ENCODE peak calls at places on chromosome 12, in seven cellular contexts. One of them, this sample, is unnamed.

GRCh38 chr12:51721281-51721940 is 127.1 kb downstream of the FIGNL2 start:
- DNase-seq in IMR-90: peak
- DNase-seq in right atrium auricular region: no peak
- DNase-seq in suprapubic skin: no peak
- DNase-seq in brain microvascular endothelial cell: peak
- DNase-seq in A549: no peak
- DNase-seq in GM23338: peak
- DNase-seq in this sample: no peak

GRCh38 chr12:9114946-9115345 is 773 bp downstream of the A2M start:
- DNase-seq in right atrium auricular region: no peak
- DNase-seq in brain microvascular endothelial cell: no peak
- DNase-seq in IMR-90: no peak
- DNase-seq in A549: no peak
- DNase-seq in GM23338: no peak
- DNase-seq in suprapubic skin: no peak
- DNase-seq in this sample: no peak

GRCh38 chr12:131054345-131055092 is 100.8 kb downstream of the ADGRD1 start:
- DNase-seq in IMR-90: no peak
- DNase-seq in brain microvascular endothelial cell: no peak
- DNase-seq in A549: no peak
- DNase-seq in GM23338: no peak
- DNase-seq in right atrium auricular region: no peak
- DNase-seq in suprapubic skin: peak
- DNase-seq in this sample: no peak

GRCh38 chr12:129566800-129567199 is 337.0 kb downstream of the TMEM132D start:
- DNase-seq in GM23338: no peak
- DNase-seq in suprapubic skin: no peak
- DNase-seq in right atrium auricular region: no peak
- DNase-seq in IMR-90: no peak
- DNase-seq in brain microvascular endothelial cell: no peak
- DNase-seq in A549: no peak
- DNase-seq in this sample: no peak

GRCh38 chr12:3148366-3149000 is 71.3 kb downstream of the TSPAN9 start:
- DNase-seq in GM23338: no peak
- DNase-seq in suprapubic skin: no peak
- DNase-seq in brain microvascular endothelial cell: no peak
- DNase-seq in IMR-90: peak
- DNase-seq in A549: no peak
- DNase-seq in right atrium auricular region: no peak
- DNase-seq in this sample: no peak

GRCh38 chr12:4293299-4293941 is 19.9 kb downstream of the CCND2 start:
- DNase-seq in IMR-90: no peak
- DNase-seq in A549: no peak
- DNase-seq in suprapubic skin: no peak
- DNase-seq in right atrium auricular region: no peak
- DNase-seq in brain microvascular endothelial cell: no peak
- DNase-seq in GM23338: no peak
- DNase-seq in this sample: no peak

GRCh38 chr12:77402726-77403125 is 337.4 kb upstream of the E2F7 start:
- DNase-seq in brain microvascular endothelial cell: peak
- DNase-seq in right atrium auricular region: no peak
- DNase-seq in GM23338: no peak
- DNase-seq in A549: no peak
- DNase-seq in IMR-90: peak
- DNase-seq in suprapubic skin: no peak
- DNase-seq in this sample: no peak

GRCh38 chr12:3592856-3593625 is 102.0 kb downstream of the PRMT8 start:
- DNase-seq in brain microvascular endothelial cell: no peak
- DNase-seq in IMR-90: no peak
- DNase-seq in suprapubic skin: no peak
- DNase-seq in A549: no peak
- DNase-seq in GM23338: no peak
- DNase-seq in right atrium auricular region: no peak
- DNase-seq in this sample: no peak

GRCh38 chr12:88036368-88036965 is 7.3 kb upstream of the C12orf50 start:
- DNase-seq in suprapubic skin: no peak
- DNase-seq in right atrium auricular region: no peak
- DNase-seq in brain microvascular endothelial cell: peak
- DNase-seq in A549: no peak
- DNase-seq in GM23338: no peak
- DNase-seq in IMR-90: peak
- DNase-seq in this sample: no peak

GRCh38 chr12:3744216-3744883 is 8.6 kb downstream of the CRACR2A start:
- DNase-seq in right atrium auricular region: no peak
- DNase-seq in GM23338: no peak
- DNase-seq in suprapubic skin: no peak
- DNase-seq in brain microvascular endothelial cell: no peak
- DNase-seq in A549: no peak
- DNase-seq in IMR-90: no peak
- DNase-seq in this sample: no peak

GRCh38 chr12:21607701-21608100 is 3.1 kb upstream of the GYS2 start:
- DNase-seq in A549: no peak
- DNase-seq in brain microvascular endothelial cell: no peak
- DNase-seq in right atrium auricular region: no peak
- DNase-seq in GM23338: peak
- DNase-seq in suprapubic skin: no peak
- DNase-seq in IMR-90: peak
- DNase-seq in this sample: no peak

GRCh38 chr12:26271889-26272492 is 76.6 kb downstream of the SSPN start:
- DNase-seq in GM23338: no peak
- DNase-seq in IMR-90: peak
- DNase-seq in right atrium auricular region: peak
- DNase-seq in suprapubic skin: no peak
- DNase-seq in A549: no peak
- DNase-seq in brain microvascular endothelial cell: peak
- DNase-seq in this sample: peak

GRCh38 chr12:109744991-109745942 is 31.6 kb downstream of the FAM222A start:
- DNase-seq in IMR-90: peak
- DNase-seq in right atrium auricular region: no peak
- DNase-seq in GM23338: no peak
- DNase-seq in A549: no peak
- DNase-seq in brain microvascular endothelial cell: no peak
- DNase-seq in suprapubic skin: peak
- DNase-seq in this sample: no peak

GRCh38 chr12:122473543-122474323 is 27.0 kb downstream of the ZCCHC8 start:
- DNase-seq in brain microvascular endothelial cell: peak
- DNase-seq in A549: no peak
- DNase-seq in right atrium auricular region: peak
- DNase-seq in GM23338: no peak
- DNase-seq in IMR-90: peak
- DNase-seq in suprapubic skin: no peak
- DNase-seq in this sample: peak

GRCh38 chr12:87782838-87783237 is 246.4 kb downstream of the C12orf50 start:
- DNase-seq in A549: no peak
- DNase-seq in GM23338: no peak
- DNase-seq in right atrium auricular region: no peak
- DNase-seq in brain microvascular endothelial cell: no peak
- DNase-seq in suprapubic skin: no peak
- DNase-seq in IMR-90: no peak
- DNase-seq in this sample: no peak

GRCh38 chr12:110533607-110534006 is 31.5 kb downstream of the RAD9B start:
- DNase-seq in suprapubic skin: no peak
- DNase-seq in A549: no peak
- DNase-seq in right atrium auricular region: no peak
- DNase-seq in brain microvascular endothelial cell: no peak
- DNase-seq in IMR-90: peak
- DNase-seq in GM23338: peak
- DNase-seq in this sample: no peak

GRCh38 chr12:131421506-131422184 is 289.2 kb upstream of the SFSWAP start:
- DNase-seq in IMR-90: no peak
- DNase-seq in brain microvascular endothelial cell: no peak
- DNase-seq in A549: no peak
- DNase-seq in GM23338: no peak
- DNase-seq in right atrium auricular region: no peak
- DNase-seq in suprapubic skin: no peak
- DNase-seq in this sample: no peak

GRCh38 chr12:106120578-106121105 is 18.1 kb downstream of the NUAK1 start:
- DNase-seq in GM23338: no peak
- DNase-seq in A549: no peak
- DNase-seq in right atrium auricular region: no peak
- DNase-seq in brain microvascular endothelial cell: no peak
- DNase-seq in suprapubic skin: no peak
- DNase-seq in IMR-90: no peak
- DNase-seq in this sample: no peak

GRCh38 chr12:94263011-94263786 is 114.8 kb downstream of the PLXNC1 start:
- DNase-seq in right atrium auricular region: no peak
- DNase-seq in IMR-90: no peak
- DNase-seq in brain microvascular endothelial cell: no peak
- DNase-seq in suprapubic skin: peak
- DNase-seq in A549: no peak
- DNase-seq in GM23338: peak
- DNase-seq in this sample: peak

GRCh38 chr12:46168426-46168825 is 100.4 kb downstream of the SLC38A1 start:
- DNase-seq in GM23338: no peak
- DNase-seq in suprapubic skin: no peak
- DNase-seq in brain microvascular endothelial cell: no peak
- DNase-seq in right atrium auricular region: no peak
- DNase-seq in A549: no peak
- DNase-seq in IMR-90: no peak
- DNase-seq in this sample: no peak

GRCh38 chr12:114404451-114405198 is 1.3 kb downstream of the TBX5 start:
- DNase-seq in GM23338: peak
- DNase-seq in right atrium auricular region: no peak
- DNase-seq in IMR-90: peak
- DNase-seq in suprapubic skin: no peak
- DNase-seq in A549: no peak
- DNase-seq in brain microvascular endothelial cell: no peak
- DNase-seq in this sample: peak

GRCh38 chr12:111150476-111150875 is 218.4 kb downstream of the PHETA1 start:
- DNase-seq in right atrium auricular region: no peak
- DNase-seq in brain microvascular endothelial cell: no peak
- DNase-seq in suprapubic skin: no peak
- DNase-seq in A549: no peak
- DNase-seq in IMR-90: no peak
- DNase-seq in GM23338: no peak
- DNase-seq in this sample: no peak

GRCh38 chr12:116708826-116709756 is 28.8 kb downstream of the SPRING1 start:
- DNase-seq in A549: peak
- DNase-seq in GM23338: peak
- DNase-seq in suprapubic skin: peak
- DNase-seq in right atrium auricular region: peak
- DNase-seq in IMR-90: peak
- DNase-seq in brain microvascular endothelial cell: peak
- DNase-seq in this sample: peak

GRCh38 chr12:104866286-104866685 is 91.8 kb downstream of the SLC41A2 start:
- DNase-seq in suprapubic skin: no peak
- DNase-seq in right atrium auricular region: no peak
- DNase-seq in GM23338: no peak
- DNase-seq in IMR-90: peak
- DNase-seq in brain microvascular endothelial cell: peak
- DNase-seq in A549: no peak
- DNase-seq in this sample: no peak

GRCh38 chr12:132190012-132190755 is 45.9 kb downstream of the NOC4L start:
- DNase-seq in A549: peak
- DNase-seq in right atrium auricular region: no peak
- DNase-seq in brain microvascular endothelial cell: no peak
- DNase-seq in IMR-90: no peak
- DNase-seq in GM23338: peak
- DNase-seq in suprapubic skin: no peak
- DNase-seq in this sample: peak

GRCh38 chr12:109716512-109717389 is 3.1 kb downstream of the FAM222A start:
- DNase-seq in GM23338: no peak
- DNase-seq in brain microvascular endothelial cell: no peak
- DNase-seq in right atrium auricular region: peak
- DNase-seq in suprapubic skin: no peak
- DNase-seq in IMR-90: peak
- DNase-seq in A549: no peak
- DNase-seq in this sample: no peak

GRCh38 chr12:47311514-47311913 is 231.8 kb upstream of the AMIGO2 start:
- DNase-seq in A549: no peak
- DNase-seq in brain microvascular endothelial cell: no peak
- DNase-seq in IMR-90: no peak
- DNase-seq in GM23338: no peak
- DNase-seq in suprapubic skin: no peak
- DNase-seq in right atrium auricular region: no peak
- DNase-seq in this sample: no peak
- TF ChIP-seq CTCF in A549: no peak
- TF ChIP-seq CTCF in brain microvascular endothelial cell: no peak
- TF ChIP-seq CTCF in IMR-90: no peak
- TF ChIP-seq CTCF in GM23338: no peak
- TF ChIP-seq CTCF in suprapubic skin: no peak
- TF ChIP-seq CTCF in right atrium auricular region: no peak
- TF ChIP-seq CTCF in this sample: no peak

GRCh38 chr12:82378997-82379396 is 20.7 kb downstream of the METTL25 start:
- DNase-seq in A549: no peak
- DNase-seq in IMR-90: no peak
- DNase-seq in suprapubic skin: no peak
- DNase-seq in right atrium auricular region: no peak
- DNase-seq in GM23338: no peak
- DNase-seq in brain microvascular endothelial cell: no peak
- DNase-seq in this sample: no peak

DNA sequence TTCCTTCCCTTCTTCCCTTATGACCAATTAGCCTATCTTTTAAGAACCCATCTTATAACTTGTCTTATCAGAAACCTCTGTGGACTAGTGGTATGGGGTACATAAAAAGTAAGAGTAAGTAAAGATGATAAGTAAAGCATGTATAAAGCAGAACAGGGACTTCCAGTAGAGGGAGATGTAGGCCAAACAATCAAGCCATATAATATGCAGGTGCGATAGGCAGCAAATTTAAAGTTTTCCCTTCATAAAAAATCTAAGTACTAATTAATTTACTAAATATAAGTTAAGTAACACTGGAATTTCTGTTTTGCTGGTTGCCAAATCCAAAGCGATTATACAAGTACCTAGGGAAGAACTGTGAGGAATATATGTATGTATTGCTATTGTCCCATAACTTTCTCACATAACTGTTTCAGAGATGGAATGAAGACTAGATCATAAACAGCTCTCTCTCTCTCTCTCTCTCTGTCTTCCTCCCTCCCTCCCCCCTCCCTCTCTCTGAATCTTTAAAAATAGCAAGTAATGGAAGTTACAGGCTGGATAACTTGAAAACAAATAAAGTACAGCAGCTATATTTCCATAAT is 25.7 kb downstream of the METTL25 start:
- DNase-seq in IMR-90: peak
- DNase-seq in GM23338: peak
- DNase-seq in suprapubic skin: no peak
- DNase-seq in brain microvascular endothelial cell: peak
- DNase-seq in right atrium auricular region: no peak
- DNase-seq in A549: no peak
- DNase-seq in this sample: no peak
- TF ChIP-seq CTCF in IMR-90: peak
- TF ChIP-seq CTCF in GM23338: peak
- TF ChIP-seq CTCF in suprapubic skin: no peak
- TF ChIP-seq CTCF in brain microvascular endothelial cell: peak
- TF ChIP-seq CTCF in right atrium auricular region: no peak
- TF ChIP-seq CTCF in A549: peak
- TF ChIP-seq CTCF in this sample: no peak

GRCh38 chr12:63752283-63752682 is 27.4 kb upstream of the RXYLT1 start:
- DNase-seq in GM23338: no peak
- DNase-seq in brain microvascular endothelial cell: no peak
- DNase-seq in IMR-90: no peak
- DNase-seq in right atrium auricular region: no peak
- DNase-seq in suprapubic skin: no peak
- DNase-seq in A549: no peak
- DNase-seq in this sample: no peak

GRCh38 chr12:63753743-63754142 is 26.0 kb upstream of the RXYLT1 start:
- DNase-seq in GM23338: peak
- DNase-seq in IMR-90: no peak
- DNase-seq in A549: peak
- DNase-seq in suprapubic skin: no peak
- DNase-seq in brain microvascular endothelial cell: no peak
- DNase-seq in right atrium auricular region: no peak
- DNase-seq in this sample: no peak
- TF ChIP-seq CTCF in GM23338: peak
- TF ChIP-seq CTCF in IMR-90: no peak
- TF ChIP-seq CTCF in A549: peak
- TF ChIP-seq CTCF in suprapubic skin: no peak
- TF ChIP-seq CTCF in brain microvascular endothelial cell: peak
- TF ChIP-seq CTCF in right atrium auricular region: no peak
- TF ChIP-seq CTCF in this sample: no peak

GRCh38 chr12:56634837-56635538 is 4.9 kb upstream of the BAZ2A start:
- DNase-seq in suprapubic skin: peak
- DNase-seq in GM23338: peak
- DNase-seq in IMR-90: peak
- DNase-seq in right atrium auricular region: peak
- DNase-seq in A549: peak
- DNase-seq in brain microvascular endothelial cell: peak
- DNase-seq in this sample: peak
- TF ChIP-seq CTCF in suprapubic skin: no peak
- TF ChIP-seq CTCF in GM23338: peak
- TF ChIP-seq CTCF in IMR-90: peak
- TF ChIP-seq CTCF in right atrium auricular region: peak
- TF ChIP-seq CTCF in A549: peak
- TF ChIP-seq CTCF in brain microvascular endothelial cell: peak
- TF ChIP-seq CTCF in this sample: no peak